ENCODE peak calls at places on chromosomes 5 and 9, in five cellular contexts. J, T, V, A and H are unnamed samples.

GRCh38 chr5:27130587-27130986 is 92.2 kb upstream of the CDH9 start:
- DNase-seq in T (no peak), J (peak; percentile 0), A (no peak), V (no peak), H (no peak)

GRCh38 chr9:3873818-3874217 is 348.0 kb upstream of the RFX3 start:
- DNase-seq in J (peak; percentile 16), A (no peak), V (no peak), T (no peak), H (no peak)

GRCh38 chr5:60346391-60346790 is 353.6 kb downstream of the DEPDC1B start:
- DNase-seq in V (no peak), A (no peak), T (no peak), J (no peak), H (no peak)

GRCh38 chr9:34079181-34079580 is 30.5 kb upstream of the UBAP2 start:
- DNase-seq in A (no peak), J (peak; percentile 80), T (peak; percentile 2), V (no peak), H (no peak)

GRCh38 chr5:2187156-2187555 is 304.4 kb upstream of the IRX4 start:
- DNase-seq in T (no peak), A (no peak), J (no peak), V (no peak), H (no peak)

GRCh38 chr5:61675015-61675692 is 343.1 kb downstream of the ZSWIM6 start:
- DNase-seq in J (no peak), T (no peak), V (no peak), A (no peak), H (no peak)

GRCh38 chr5:173973614-173973969 is 15.4 kb upstream of the C5orf47 start:
- DNase-seq in T (no peak), V (no peak), J (no peak), A (no peak), H (peak; percentile 42)

GRCh38 chr9:133048595-133048994 is 13.2 kb upstream of the CEL start:
- DNase-seq in V (peak; percentile 11), A (no peak), J (peak; percentile 11), T (peak; percentile 10), H (peak; percentile 56)

GRCh38 chr5:5078009-5078897 is 61.9 kb upstream of the ADAMTS16 start:
- DNase-seq in A (no peak), T (no peak), V (no peak), J (no peak), H (no peak)

GRCh38 chr5:55511010-55511409 is 23.8 kb downstream of the PLPP1 start:
- DNase-seq in T (no peak), J (no peak), V (no peak), A (no peak), H (no peak)

GRCh38 chr5:149450199-149450598 is 71.1 kb upstream of the IL17B start:
- DNase-seq in V (no peak), A (no peak), J (peak; percentile 87), T (no peak), H (no peak)